ENCODE peak calls at places on chromosomes 16 and 17, in seven cellular contexts. One of them, this sample, is unnamed.

GRCh38 chr17:77858291-77859034 is 100.0 kb upstream of the TNRC6C start:
- DNase-seq in ascending aorta: no peak
- DNase-seq in RCC 7860: no peak
- DNase-seq in NCI-H1105 treated with DMSO at 0.1 percent for 48 hours: no peak
- DNase-seq in M059J: no peak
- DNase-seq in thyroid gland: no peak
- DNase-seq in NCI-H2081: no peak
- DNase-seq in this sample: no peak

GRCh38 chr16:10321407-10322397 is 64.2 kb upstream of the ATF7IP2 start:
- DNase-seq in thyroid gland: no peak
- DNase-seq in NCI-H2081: no peak
- DNase-seq in NCI-H1105 treated with DMSO at 0.1 percent for 48 hours: no peak
- DNase-seq in M059J: no peak
- DNase-seq in RCC 7860: no peak
- DNase-seq in ascending aorta: no peak
- DNase-seq in this sample: no peak

GRCh38 chr17:40810505-40810904 is 10.7 kb upstream of the KRT28 start:
- DNase-seq in RCC 7860: peak; percentile 70
- DNase-seq in thyroid gland: no peak
- DNase-seq in M059J: peak; percentile 57
- DNase-seq in NCI-H1105 treated with DMSO at 0.1 percent for 48 hours: no peak
- DNase-seq in ascending aorta: no peak
- DNase-seq in NCI-H2081: no peak
- DNase-seq in this sample: no peak

GRCh38 chr17:39617100-39617445 is 9.4 kb upstream of the NEUROD2 start:
- DNase-seq in RCC 7860: no peak
- DNase-seq in NCI-H1105 treated with DMSO at 0.1 percent for 48 hours: no peak
- DNase-seq in thyroid gland: no peak
- DNase-seq in NCI-H2081: no peak
- DNase-seq in ascending aorta: no peak
- DNase-seq in M059J: no peak
- DNase-seq in this sample: no peak

GRCh38 chr17:40699359-40699758 is 4.2 kb downstream of the KRT24 start:
- DNase-seq in RCC 7860: no peak
- DNase-seq in M059J: no peak
- DNase-seq in NCI-H1105 treated with DMSO at 0.1 percent for 48 hours: no peak
- DNase-seq in NCI-H2081: no peak
- DNase-seq in ascending aorta: no peak
- DNase-seq in thyroid gland: no peak
- DNase-seq in this sample: no peak

GRCh38 chr16:82229800-82230619 is 60.0 kb upstream of the MPHOSPH6 start:
- DNase-seq in M059J: peak; percentile 69
- DNase-seq in ascending aorta: no peak
- DNase-seq in RCC 7860: peak; percentile 18
- DNase-seq in thyroid gland: peak; percentile 54
- DNase-seq in NCI-H1105 treated with DMSO at 0.1 percent for 48 hours: peak; percentile 49
- DNase-seq in NCI-H2081: peak; percentile 44
- DNase-seq in this sample: peak; percentile 63

GRCh38 chr16:30821891-30822290 is 34.9 kb upstream of the ZNF629 start:
- DNase-seq in NCI-H1105 treated with DMSO at 0.1 percent for 48 hours: no peak
- DNase-seq in RCC 7860: no peak
- DNase-seq in ascending aorta: no peak
- DNase-seq in thyroid gland: no peak
- DNase-seq in M059J: no peak
- DNase-seq in NCI-H2081: no peak
- DNase-seq in this sample: no peak

GRCh38 chr17:48150602-48151001 is 43.0 kb downstream of the SNX11 start:
- DNase-seq in RCC 7860: no peak
- DNase-seq in NCI-H2081: no peak
- DNase-seq in NCI-H1105 treated with DMSO at 0.1 percent for 48 hours: no peak
- DNase-seq in ascending aorta: no peak
- DNase-seq in M059J: no peak
- DNase-seq in thyroid gland: no peak
- DNase-seq in this sample: no peak

GRCh38 chr16:19329932-19330331 is 44.4 kb downstream of the CLEC19A start:
- DNase-seq in NCI-H1105 treated with DMSO at 0.1 percent for 48 hours: no peak
- DNase-seq in NCI-H2081: no peak
- DNase-seq in thyroid gland: no peak
- DNase-seq in ascending aorta: no peak
- DNase-seq in RCC 7860: peak; percentile 85
- DNase-seq in M059J: peak; percentile 82
- DNase-seq in this sample: no peak

GRCh38 chr17:69567130-69567529 is 152.6 kb downstream of the MAP2K6 start:
- DNase-seq in RCC 7860: no peak
- DNase-seq in M059J: peak; percentile 14
- DNase-seq in ascending aorta: no peak
- DNase-seq in NCI-H2081: no peak
- DNase-seq in thyroid gland: no peak
- DNase-seq in NCI-H1105 treated with DMSO at 0.1 percent for 48 hours: no peak
- DNase-seq in this sample: no peak

GRCh38 chr16:24516900-24517669 is 22.3 kb upstream of the RBBP6 start:
- DNase-seq in NCI-H2081: peak; percentile 82
- DNase-seq in RCC 7860: peak; percentile 70
- DNase-seq in M059J: peak; percentile 87
- DNase-seq in NCI-H1105 treated with DMSO at 0.1 percent for 48 hours: peak; percentile 74
- DNase-seq in thyroid gland: peak; percentile 77
- DNase-seq in ascending aorta: peak; percentile 23
- DNase-seq in this sample: peak; percentile 73

GRCh38 chr16:1164382-1164781 is 11.5 kb downstream of the CACNA1H start:
- DNase-seq in thyroid gland: no peak
- DNase-seq in NCI-H1105 treated with DMSO at 0.1 percent for 48 hours: no peak
- DNase-seq in ascending aorta: no peak
- DNase-seq in NCI-H2081: no peak
- DNase-seq in M059J: no peak
- DNase-seq in RCC 7860: no peak
- DNase-seq in this sample: no peak

GRCh38 chr16:71895679-71896385 is 501 bp downstream of the IST1 start:
- DNase-seq in M059J: peak; percentile 54
- DNase-seq in RCC 7860: no peak
- DNase-seq in thyroid gland: peak; percentile 51
- DNase-seq in ascending aorta: no peak
- DNase-seq in NCI-H1105 treated with DMSO at 0.1 percent for 48 hours: no peak
- DNase-seq in NCI-H2081: no peak
- DNase-seq in this sample: no peak

GRCh38 chr16:2959206-2959605 is 4.9 kb upstream of the KREMEN2 start:
- DNase-seq in RCC 7860: no peak
- DNase-seq in NCI-H1105 treated with DMSO at 0.1 percent for 48 hours: no peak
- DNase-seq in M059J: no peak
- DNase-seq in ascending aorta: no peak
- DNase-seq in NCI-H2081: no peak
- DNase-seq in thyroid gland: no peak
- DNase-seq in this sample: no peak

GRCh38 chr16:87580855-87581261 is 21.4 kb upstream of the JPH3 start:
- DNase-seq in thyroid gland: no peak
- DNase-seq in RCC 7860: peak; percentile 80
- DNase-seq in M059J: peak; percentile 90
- DNase-seq in NCI-H2081: no peak
- DNase-seq in NCI-H1105 treated with DMSO at 0.1 percent for 48 hours: no peak
- DNase-seq in ascending aorta: no peak
- DNase-seq in this sample: no peak

GRCh38 chr16:86429663-86430062 is 80.7 kb upstream of the FOXF1 start:
- DNase-seq in M059J: no peak
- DNase-seq in ascending aorta: no peak
- DNase-seq in NCI-H1105 treated with DMSO at 0.1 percent for 48 hours: no peak
- DNase-seq in NCI-H2081: no peak
- DNase-seq in RCC 7860: no peak
- DNase-seq in thyroid gland: no peak
- DNase-seq in this sample: no peak

GRCh38 chr17:6303664-6304063 is 131.3 kb downstream of the AIPL1 start:
- DNase-seq in M059J: peak; percentile 24
- DNase-seq in NCI-H2081: no peak
- DNase-seq in NCI-H1105 treated with DMSO at 0.1 percent for 48 hours: no peak
- DNase-seq in thyroid gland: no peak
- DNase-seq in RCC 7860: no peak
- DNase-seq in ascending aorta: no peak
- DNase-seq in this sample: peak; percentile 16

GRCh38 chr16:55380485-55380884 is 56.5 kb downstream of the IRX6 start:
- DNase-seq in NCI-H2081: no peak
- DNase-seq in NCI-H1105 treated with DMSO at 0.1 percent for 48 hours: no peak
- DNase-seq in M059J: no peak
- DNase-seq in thyroid gland: no peak
- DNase-seq in ascending aorta: no peak
- DNase-seq in RCC 7860: no peak
- DNase-seq in this sample: no peak